ENCODE peak calls at places on chromosome 5, in five cellular contexts. G is Panc1, O is HepG2, F is lung, T is WERI-Rb-1. B is an unnamed sample.

GRCh38 chr5:133679534-133679933 is 67.2 kb upstream of the FSTL4 start:
- DNase-seq in G (no peak), O (no peak), F (no peak), T (no peak), B (peak; percentile 23)

GRCh38 chr5:180202939-180203573 is 6.0 kb downstream of the RASGEF1C start:
- DNase-seq in G (no peak), O (no peak), F (no peak), T (no peak), B (no peak)

GRCh38 chr5:55675119-55675518 is 37.0 kb downstream of the SLC38A9 start:
- DNase-seq in G (no peak), O (no peak), F (no peak), T (no peak), B (no peak)

GRCh38 chr5:136132087-136132486 is 558 bp upstream of the SMAD5 start:
- DNase-seq in G (peak; percentile 2), O (peak; percentile 6), F (no peak), T (peak; percentile 37), B (peak; percentile 56)

GRCh38 chr5:89428624-89429023 is 545.6 kb upstream of the MEF2C start:
- DNase-seq in G (no peak), O (no peak), F (no peak), T (no peak), B (no peak)

GRCh38 chr5:112356178-112356956 is 62.7 kb downstream of the EPB41L4A start:
- DNase-seq in G (no peak), O (no peak), F (no peak), T (no peak), B (no peak)

GRCh38 chr5:117357886-117358285 is 783.3 kb upstream of the SEMA6A start:
- DNase-seq in G (no peak), O (no peak), F (no peak), T (no peak), B (no peak)

GRCh38 chr5:128053291-128053954 is 30.1 kb upstream of the SLC12A2 start:
- DNase-seq in G (no peak), O (peak; percentile 2), F (no peak), T (no peak), B (no peak)

GRCh38 chr5:55450050-55450765 is 84.6 kb downstream of the PLPP1 start:
- DNase-seq in G (no peak), O (no peak), F (no peak), T (no peak), B (no peak)

GRCh38 chr5:178248750-178249149 is 16.1 kb upstream of the PHYKPL start:
- DNase-seq in G (no peak), O (no peak), F (no peak), T (no peak), B (no peak)

GRCh38 chr5:110815916-110816605 is 77.3 kb downstream of the SLC25A46 start:
- DNase-seq in G (no peak), O (no peak), F (no peak), T (no peak), B (no peak)

GRCh38 chr5:131999471-131999931 is 12.0 kb downstream of the ACSL6 start:
- DNase-seq in G (no peak), O (no peak), F (no peak), T (no peak), B (peak; percentile 63)

GRCh38 chr5:171420429-171421231 is 1.2 kb downstream of the FGF18 start:
- DNase-seq in G (no peak), O (no peak), F (peak; percentile 85), T (no peak), B (peak; percentile 74)

GRCh38 chr5:8340739-8341344 is 471.9 kb downstream of the MTRR start:
- DNase-seq in G (no peak), O (peak; percentile 3), F (no peak), T (peak; percentile 19), B (no peak)

GRCh38 chr5:96752341-96753016 is 55.3 kb downstream of the ERAP1 start:
- DNase-seq in G (peak; percentile 36), O (peak; percentile 65), F (no peak), T (peak; percentile 26), B (no peak)

GRCh38 chr5:127694518-127695171 is 8.5 kb upstream of the CCDC192 start:
- DNase-seq in G (no peak), O (no peak), F (no peak), T (no peak), B (no peak)

GRCh38 chr5:113061851-113062631 is 85.4 kb downstream of the DCP2 start:
- DNase-seq in G (no peak), O (no peak), F (no peak), T (no peak), B (no peak)

GRCh38 chr5:51208291-51208690 is 175.0 kb upstream of the ISL1 start:
- DNase-seq in G (no peak), O (peak; percentile 16), F (no peak), T (no peak), B (no peak)

DNA sequence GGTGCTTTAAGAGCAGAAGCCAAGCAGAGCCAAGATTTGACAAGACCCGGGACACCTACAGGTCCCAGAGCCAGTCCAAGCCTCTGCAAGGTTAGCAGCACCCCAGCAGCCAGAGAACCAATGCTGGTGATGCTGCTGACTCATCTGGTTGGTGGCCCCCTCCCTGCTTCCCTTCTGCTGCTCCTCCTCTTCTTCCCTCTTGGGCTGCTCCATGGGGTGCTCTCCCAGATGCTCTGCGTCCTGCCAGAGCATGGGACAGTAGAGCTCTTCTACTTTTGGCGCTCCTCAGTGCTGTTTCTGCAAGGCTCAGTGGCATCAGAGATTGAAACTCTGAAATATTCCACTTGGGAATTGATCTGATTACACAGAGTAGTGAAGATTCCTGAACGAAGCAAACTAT is 76.1 kb upstream of the SAP30L start:
- DNase-seq in G (no peak), O (no peak), F (no peak), T (no peak), B (peak; percentile 69)
- H3K9me3 ChIP-seq in G (no peaks in the 10 kb centered on the region), O (no peaks in the 10 kb centered on the region), F (no peaks in the 10 kb centered on the region), T (no peaks in the 10 kb centered on the region), B (no peaks in the 10 kb centered on the region)

GRCh38 chr5:61719124-61719523 is 387.1 kb downstream of the ZSWIM6 start:
- DNase-seq in G (no peak), O (no peak), F (no peak), T (no peak), B (no peak)
- H3K4me3 ChIP-seq in G (no peak overlapping the region), O (no peak overlapping the region), F (no peak overlapping the region), T (no peak overlapping the region), B (no peak overlapping the region)

DNA sequence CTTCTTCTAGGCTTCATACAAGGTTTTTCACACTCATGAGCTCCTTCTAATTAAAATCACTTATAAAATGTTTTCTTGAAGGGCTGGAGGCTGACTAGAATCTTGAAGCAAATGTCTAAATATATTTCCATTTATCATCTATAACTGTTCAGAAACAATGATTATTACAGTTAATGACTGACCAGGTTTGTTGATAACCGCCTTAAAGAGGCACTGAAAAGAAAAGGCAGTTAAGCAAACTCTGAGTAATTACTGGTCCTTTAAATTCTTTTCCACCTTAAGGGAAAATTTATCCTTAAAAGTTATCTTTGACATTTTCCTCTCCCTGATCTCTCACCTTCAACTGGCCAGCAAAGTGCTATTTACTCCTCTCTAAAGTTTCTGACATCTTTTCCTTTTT is 43.2 kb downstream of the RICTOR start:
- DNase-seq in G (no peak), O (no peak), F (no peak), T (no peak), B (no peak)
- H3K9me3 ChIP-seq in G (peaks cover 4% of the 10 kb centered on the region), O (no peaks in the 10 kb centered on the region), F (no peaks in the 10 kb centered on the region), T (peaks cover 19% of the 10 kb centered on the region), B (peaks cover 58% of the 10 kb centered on the region)

GRCh38 chr5:140117523-140117922 is 3.6 kb downstream of the PURA start:
- DNase-seq in G (no peak), O (no peak), F (no peak), T (no peak), B (no peak)
- H3K4me3 ChIP-seq in G (no peak overlapping the region), O (no peak overlapping the region), F (no peak overlapping the region), T (no peak overlapping the region), B (no peak overlapping the region)

B was measured in endodermal cell.